ENCODE peak calls at places on chromosomes 7 and 10, in four cellular contexts. One of them, this sample, is unnamed.

GRCh38 chr10:118963963-118964362 is 65.6 kb upstream of the NANOS1 start:
- DNase-seq in cardiac muscle cell: no peak
- DNase-seq in sigmoid colon: no peak
- DNase-seq in right atrium auricular region: no peak
- DNase-seq in this sample: peak; percentile 32

GRCh38 chr10:78568664-78569063 is 500.1 kb upstream of the ZMIZ1 start:
- DNase-seq in cardiac muscle cell: no peak
- DNase-seq in sigmoid colon: no peak
- DNase-seq in right atrium auricular region: no peak
- DNase-seq in this sample: no peak

GRCh38 chr7:101882595-101883564 is 65.5 kb downstream of the CUX1 start:
- DNase-seq in cardiac muscle cell: peak; percentile 100
- DNase-seq in sigmoid colon: peak; percentile 97
- DNase-seq in right atrium auricular region: peak; percentile 96
- DNase-seq in this sample: peak; percentile 80

GRCh38 chr10:44960482-44961230 is 1.1 kb downstream of the RASSF4 start:
- DNase-seq in cardiac muscle cell: no peak
- DNase-seq in sigmoid colon: peak; percentile 63
- DNase-seq in right atrium auricular region: peak; percentile 59
- DNase-seq in this sample: peak; percentile 47

GRCh38 chr7:91347288-91347687 is 83.1 kb downstream of the FZD1 start:
- DNase-seq in cardiac muscle cell: peak; percentile 55
- DNase-seq in sigmoid colon: no peak
- DNase-seq in right atrium auricular region: no peak
- DNase-seq in this sample: no peak

GRCh38 chr10:6089334-6090219 is 743 bp downstream of the RBM17 start:
- DNase-seq in cardiac muscle cell: no peak
- DNase-seq in sigmoid colon: no peak
- DNase-seq in right atrium auricular region: no peak
- DNase-seq in this sample: peak; percentile 84

GRCh38 chr7:18356195-18356645 is 139.3 kb upstream of the HDAC9 start:
- DNase-seq in cardiac muscle cell: peak; percentile 57
- DNase-seq in sigmoid colon: no peak
- DNase-seq in right atrium auricular region: no peak
- DNase-seq in this sample: peak; percentile 52

GRCh38 chr10:123781324-123781900 is 110.2 kb downstream of the CPXM2 start:
- DNase-seq in cardiac muscle cell: no peak
- DNase-seq in sigmoid colon: no peak
- DNase-seq in right atrium auricular region: peak; percentile 42
- DNase-seq in this sample: peak; percentile 46

GRCh38 chr7:95737828-95738505 is 34.4 kb upstream of the DYNC1I1 start:
- DNase-seq in cardiac muscle cell: no peak
- DNase-seq in sigmoid colon: no peak
- DNase-seq in right atrium auricular region: no peak
- DNase-seq in this sample: no peak

GRCh38 chr7:110205899-110206298 is 885.0 kb upstream of the LRRN3 start:
- DNase-seq in cardiac muscle cell: no peak
- DNase-seq in sigmoid colon: no peak
- DNase-seq in right atrium auricular region: no peak
- DNase-seq in this sample: no peak

GRCh38 chr7:12637819-12638592 is 49.4 kb upstream of the ARL4A start:
- DNase-seq in cardiac muscle cell: no peak
- DNase-seq in sigmoid colon: no peak
- DNase-seq in right atrium auricular region: no peak
- DNase-seq in this sample: no peak

GRCh38 chr7:67021260-67021659 is 24.6 kb downstream of the TYW1 start:
- DNase-seq in cardiac muscle cell: no peak
- DNase-seq in sigmoid colon: peak; percentile 17
- DNase-seq in right atrium auricular region: no peak
- DNase-seq in this sample: no peak

GRCh38 chr7:43588477-43589132 is 5.7 kb downstream of the STK17A start:
- DNase-seq in cardiac muscle cell: no peak
- DNase-seq in sigmoid colon: no peak
- DNase-seq in right atrium auricular region: no peak
- DNase-seq in this sample: no peak

GRCh38 chr7:140877249-140877524 is 47.5 kb downstream of the BRAF start:
- DNase-seq in cardiac muscle cell: peak; percentile 5
- DNase-seq in sigmoid colon: no peak
- DNase-seq in right atrium auricular region: no peak
- DNase-seq in this sample: no peak

GRCh38 chr7:140039896-140040295 is 22.9 kb downstream of the PARP12 start:
- DNase-seq in cardiac muscle cell: no peak
- DNase-seq in sigmoid colon: no peak
- DNase-seq in right atrium auricular region: peak; percentile 18
- DNase-seq in this sample: no peak

GRCh38 chr7:148916186-148916585 is 32.1 kb upstream of the EZH2 start:
- DNase-seq in cardiac muscle cell: peak; percentile 89
- DNase-seq in sigmoid colon: no peak
- DNase-seq in right atrium auricular region: no peak
- DNase-seq in this sample: no peak

GRCh38 chr7:29038463-29038862 is 80.3 kb upstream of the TRIL start:
- DNase-seq in cardiac muscle cell: peak; percentile 58
- DNase-seq in sigmoid colon: no peak
- DNase-seq in right atrium auricular region: no peak
- DNase-seq in this sample: peak; percentile 51

GRCh38 chr7:81676813-81677212 is 93.0 kb downstream of the HGF start:
- DNase-seq in cardiac muscle cell: no peak
- DNase-seq in sigmoid colon: no peak
- DNase-seq in right atrium auricular region: no peak
- DNase-seq in this sample: no peak

GRCh38 chr7:1505731-1506550 is 1.8 kb upstream of the INTS1 start:
- DNase-seq in cardiac muscle cell: no peak
- DNase-seq in sigmoid colon: no peak
- DNase-seq in right atrium auricular region: no peak
- DNase-seq in this sample: no peak

GRCh38 chr10:5595095-5595494 is 70.3 kb downstream of the CALML3 start:
- DNase-seq in cardiac muscle cell: no peak
- DNase-seq in sigmoid colon: no peak
- DNase-seq in right atrium auricular region: no peak
- DNase-seq in this sample: no peak

GRCh38 chr7:8386926-8387550 is 46.4 kb upstream of the NXPH1 start:
- DNase-seq in cardiac muscle cell: no peak
- DNase-seq in sigmoid colon: no peak
- DNase-seq in right atrium auricular region: no peak
- DNase-seq in this sample: no peak

GRCh38 chr10:102450374-102451104 is 804 bp downstream of the C10orf95 start:
- DNase-seq in cardiac muscle cell: peak; percentile 84
- DNase-seq in sigmoid colon: peak; percentile 88
- DNase-seq in right atrium auricular region: peak; percentile 73
- DNase-seq in this sample: peak; percentile 92

GRCh38 chr7:24115661-24116060 is 168.3 kb upstream of the NPY start:
- DNase-seq in cardiac muscle cell: no peak
- DNase-seq in sigmoid colon: no peak
- DNase-seq in right atrium auricular region: no peak
- DNase-seq in this sample: no peak

GRCh38 chr7:151682831-151683614 is 163.3 kb upstream of the RHEB start:
- DNase-seq in cardiac muscle cell: no peak
- DNase-seq in sigmoid colon: peak; percentile 63
- DNase-seq in right atrium auricular region: no peak
- DNase-seq in this sample: no peak

GRCh38 chr7:107659666-107660065 is 962 bp upstream of the SLC26A4 start:
- DNase-seq in cardiac muscle cell: peak; percentile 83
- DNase-seq in sigmoid colon: no peak
- DNase-seq in right atrium auricular region: no peak
- DNase-seq in this sample: no peak

GRCh38 chr10:5385224-5385623 is 19.4 kb downstream of the TUBAL3 start:
- DNase-seq in cardiac muscle cell: no peak
- DNase-seq in sigmoid colon: no peak
- DNase-seq in right atrium auricular region: no peak
- DNase-seq in this sample: no peak

GRCh38 chr7:80641548-80641947 is 3.1 kb downstream of the CD36 start:
- DNase-seq in cardiac muscle cell: no peak
- DNase-seq in sigmoid colon: no peak
- DNase-seq in right atrium auricular region: no peak
- DNase-seq in this sample: no peak

GRCh38 chr10:114504769-114505579 is 100.7 kb upstream of the AFAP1L2 start:
- DNase-seq in cardiac muscle cell: peak; percentile 94
- DNase-seq in sigmoid colon: peak; percentile 78
- DNase-seq in right atrium auricular region: peak; percentile 75
- DNase-seq in this sample: no peak
- H3K4me1 ChIP-seq in cardiac muscle cell: peaks cover 29% of the 10 kb centered on the region
- H3K4me1 ChIP-seq in sigmoid colon: no peaks in the 10 kb centered on the region
- H3K4me1 ChIP-seq in right atrium auricular region: no peaks in the 10 kb centered on the region
- H3K4me1 ChIP-seq in this sample: peaks cover 12% of the 10 kb centered on the region

GRCh38 chr10:30911303-30911863 is 120.3 kb downstream of the ZNF438 start:
- DNase-seq in cardiac muscle cell: peak; percentile 4
- DNase-seq in sigmoid colon: no peak
- DNase-seq in right atrium auricular region: no peak
- DNase-seq in this sample: no peak

GRCh38 chr10:30918651-30919050 is 113.0 kb downstream of the ZNF438 start:
- DNase-seq in cardiac muscle cell: no peak
- DNase-seq in sigmoid colon: no peak
- DNase-seq in right atrium auricular region: no peak
- DNase-seq in this sample: no peak

GRCh38 chr10:30917790-30918189 is 113.9 kb downstream of the ZNF438 start:
- DNase-seq in cardiac muscle cell: no peak
- DNase-seq in sigmoid colon: no peak
- DNase-seq in right atrium auricular region: no peak
- DNase-seq in this sample: no peak

GRCh38 chr10:30915141-30915540 is 116.5 kb downstream of the ZNF438 start:
- DNase-seq in cardiac muscle cell: peak; percentile 81
- DNase-seq in sigmoid colon: no peak
- DNase-seq in right atrium auricular region: no peak
- DNase-seq in this sample: no peak
- H3K4me1 ChIP-seq in cardiac muscle cell: peaks cover 21% of the 10 kb centered on the region
- H3K4me1 ChIP-seq in sigmoid colon: no peaks in the 10 kb centered on the region
- H3K4me1 ChIP-seq in right atrium auricular region: no peaks in the 10 kb centered on the region
- H3K4me1 ChIP-seq in this sample: no peaks in the 10 kb centered on the region

DNA sequence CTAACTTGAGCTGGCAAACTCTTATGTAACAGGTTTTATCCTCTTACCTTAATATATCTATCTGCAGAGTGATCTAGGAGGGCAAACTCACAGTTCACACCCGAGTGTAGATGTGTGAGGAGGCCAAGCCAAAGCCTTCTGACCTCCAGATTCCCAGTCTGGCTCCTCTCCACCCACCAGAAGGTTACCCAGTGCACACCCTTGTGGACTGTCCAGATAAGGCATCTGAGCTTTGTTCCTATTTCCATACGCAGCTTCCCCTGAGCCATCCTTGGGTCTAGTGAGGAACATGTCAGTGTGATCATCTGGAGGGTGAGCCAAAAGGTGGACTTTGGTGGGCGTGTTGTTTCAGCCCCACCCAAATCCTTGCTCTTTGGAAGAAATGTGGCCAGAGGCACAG is 203.0 kb upstream of the MEOX2 start:
- DNase-seq in cardiac muscle cell: peak; percentile 13
- DNase-seq in sigmoid colon: no peak
- DNase-seq in right atrium auricular region: no peak
- DNase-seq in this sample: peak; percentile 60
- H3K4me1 ChIP-seq in cardiac muscle cell: no peaks in the 10 kb centered on the region
- H3K4me1 ChIP-seq in sigmoid colon: no peaks in the 10 kb centered on the region
- H3K4me1 ChIP-seq in right atrium auricular region: no peaks in the 10 kb centered on the region
- H3K4me1 ChIP-seq in this sample: no peaks in the 10 kb centered on the region

DNA sequence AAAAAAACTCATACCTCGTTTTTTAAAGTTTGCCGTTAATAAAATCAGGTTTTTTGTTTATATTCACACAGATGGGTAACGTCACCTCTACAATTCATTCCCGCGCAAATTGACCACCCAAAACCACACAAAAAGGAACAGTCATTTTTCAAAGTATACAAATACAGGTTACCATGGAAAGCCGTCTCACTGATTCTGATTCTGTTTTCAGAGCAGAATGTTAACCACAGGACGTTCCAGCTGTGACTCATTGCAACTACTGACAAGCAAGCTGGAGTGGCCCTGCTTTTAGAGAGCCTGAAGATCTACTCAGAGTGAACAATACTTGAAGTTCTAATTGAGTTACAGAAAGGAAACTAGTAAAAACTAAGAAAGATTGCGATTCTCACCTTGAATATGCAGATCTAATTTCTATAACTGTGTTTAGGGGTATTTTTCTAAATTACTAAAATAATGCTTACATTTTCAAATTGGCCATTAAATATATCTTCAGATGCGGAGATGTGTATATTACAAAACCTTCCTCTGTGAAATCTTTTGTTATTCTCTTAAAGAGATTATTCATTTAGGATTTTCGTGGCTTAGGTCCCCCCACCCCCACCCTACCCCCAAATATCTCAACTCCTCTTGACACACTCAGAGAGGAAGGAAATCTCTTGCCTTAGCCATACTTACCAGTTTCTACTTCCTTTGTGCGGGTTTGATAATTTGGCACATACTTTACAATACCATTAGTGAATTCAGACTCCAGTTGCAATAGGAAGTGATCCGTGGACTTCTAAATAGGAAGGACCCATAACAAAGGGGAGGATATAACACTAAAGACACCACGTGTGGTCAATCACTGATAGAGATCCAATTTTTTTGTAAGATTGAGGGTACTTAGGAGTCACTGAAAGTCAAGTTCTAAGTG is 106.0 kb downstream of the CUBN start:
- DNase-seq in cardiac muscle cell: peak; percentile 98
- DNase-seq in sigmoid colon: peak; percentile 89
- DNase-seq in right atrium auricular region: peak; percentile 87
- DNase-seq in this sample: peak; percentile 61
- H3K4me1 ChIP-seq in cardiac muscle cell: peaks cover 18% of the 10 kb centered on the region
- H3K4me1 ChIP-seq in sigmoid colon: no peaks in the 10 kb centered on the region
- H3K4me1 ChIP-seq in right atrium auricular region: no peaks in the 10 kb centered on the region
- H3K4me1 ChIP-seq in this sample: peaks cover 12% of the 10 kb centered on the region

DNA sequence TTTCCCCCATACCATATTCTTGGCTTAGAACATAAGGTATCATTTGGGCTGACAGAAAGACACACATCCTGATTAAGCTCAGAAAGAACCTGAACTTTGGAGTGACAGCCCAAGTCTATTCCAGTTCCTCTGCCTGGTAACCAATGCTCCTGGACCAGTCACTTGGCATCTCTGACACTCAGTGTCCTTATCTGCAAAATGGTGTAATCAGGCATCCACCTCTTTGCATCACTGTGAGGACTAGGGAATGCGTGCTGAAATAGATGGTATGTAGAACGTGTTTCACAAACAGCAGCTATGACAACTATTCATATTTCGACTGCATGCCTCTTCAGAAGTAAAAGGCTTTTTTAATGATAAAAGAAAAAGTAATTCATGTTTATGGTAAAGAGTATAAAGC is 26.2 kb upstream of the PIK3AP1 start:
- DNase-seq in cardiac muscle cell: peak; percentile 17
- DNase-seq in sigmoid colon: no peak
- DNase-seq in right atrium auricular region: no peak
- DNase-seq in this sample: no peak
- H3K4me1 ChIP-seq in cardiac muscle cell: no peaks in the 10 kb centered on the region
- H3K4me1 ChIP-seq in sigmoid colon: no peaks in the 10 kb centered on the region
- H3K4me1 ChIP-seq in right atrium auricular region: no peaks in the 10 kb centered on the region
- H3K4me1 ChIP-seq in this sample: no peaks in the 10 kb centered on the region

This sample was measured in endodermal cell.